ENCODE peak calls at places on chromosomes 5 and 9, in ten cellular contexts. X is GM03348; Q is GM12865; I is naive B cell; Z is neural crest cell; H is NCI-H1092 treated with DMSO at 0.1 percent for 48 hours; B is AG10803; F is omental fat pad; Y is mesenteric fat pad; V is activated CD8-positive, alpha-beta T cell treated with anti-CD3 and anti-CD28 coated beads, Interleukin-2, amount 10 ng/mL, durations not matched to agents 7 days and 5 days. L is an unnamed sample.

GRCh38 chr5:106454651-106455415 is 1215.9 kb downstream of the EFNA5 start:
- DNase-seq in X (no peak), Q (peak; percentile 47), I (no peak), Z (peak; percentile 11), H (no peak), B (peak; percentile 1), F (no peak), Y (no peak), V (no peak), L (peak; percentile 1)

GRCh38 chr5:129125819-129126218 is 31.3 kb downstream of the ISOC1 start:
- DNase-seq in X (no peak), Q (peak; percentile 56), I (no peak), Z (no peak), H (no peak), B (no peak), F (no peak), Y (no peak), V (no peak), L (no peak)

GRCh38 chr9:134943411-134943810 is 25.7 kb upstream of the FCN1 start:
- DNase-seq in X (no peak), Q (no peak), I (no peak), Z (no peak), H (no peak), B (no peak), F (no peak), Y (no peak), V (no peak), L (no peak)

GRCh38 chr9:124894741-124895170 is 32.8 kb downstream of the ARPC5L start:
- DNase-seq in X (peak; percentile 46), Q (peak; percentile 71), I (peak; percentile 20), Z (no peak), H (no peak), B (peak; percentile 50), F (no peak), Y (no peak), V (peak; percentile 69), L (no peak)

GRCh38 chr9:88776717-88777497 is 214.4 kb upstream of the S1PR3 start:
- DNase-seq in X (peak; percentile 74), Q (no peak), I (peak; percentile 20), Z (no peak), H (no peak), B (peak; percentile 87), F (no peak), Y (no peak), V (no peak), L (no peak)

GRCh38 chr5:148833925-148834324 is 7.5 kb downstream of the ADRB2 start:
- DNase-seq in X (no peak), Q (peak; percentile 32), I (no peak), Z (no peak), H (no peak), B (no peak), F (no peak), Y (no peak), V (no peak), L (no peak)

GRCh38 chr5:1310118-1310517 is 15.2 kb upstream of the TERT start:
- DNase-seq in X (no peak), Q (no peak), I (no peak), Z (no peak), H (no peak), B (no peak), F (no peak), Y (peak; percentile 47), V (no peak), L (no peak)

GRCh38 chr9:111099199-111100005 is 61.1 kb upstream of the LPAR1 start:
- DNase-seq in X (no peak), Q (no peak), I (no peak), Z (no peak), H (no peak), B (no peak), F (no peak), Y (no peak), V (no peak), L (no peak)

GRCh38 chr5:73812962-73813588 is 187.1 kb downstream of the ARHGEF28 start:
- DNase-seq in X (no peak), Q (no peak), I (no peak), Z (no peak), H (no peak), B (no peak), F (no peak), Y (no peak), V (no peak), L (no peak)

GRCh38 chr9:116175616-116176015 is 22.0 kb downstream of the PAPPA start:
- DNase-seq in X (no peak), Q (no peak), I (no peak), Z (no peak), H (no peak), B (no peak), F (no peak), Y (no peak), V (no peak), L (no peak)

GRCh38 chr9:132201780-132202703 is 40.2 kb downstream of the NTNG2 start:
- DNase-seq in X (no peak), Q (no peak), I (no peak), Z (no peak), H (peak; percentile 85), B (no peak), F (no peak), Y (no peak), V (no peak), L (peak; percentile 59)

GRCh38 chr5:73419414-73420390 is 28.9 kb downstream of the FOXD1 start:
- DNase-seq in X (peak; percentile 79), Q (no peak), I (no peak), Z (peak; percentile 36), H (peak; percentile 49), B (peak; percentile 81), F (no peak), Y (no peak), V (no peak), L (no peak)

GRCh38 chr5:135651156-135651555 is 72.4 kb upstream of the CXCL14 start:
- DNase-seq in X (no peak), Q (no peak), I (no peak), Z (no peak), H (no peak), B (no peak), F (no peak), Y (no peak), V (no peak), L (no peak)

GRCh38 chr9:92807757-92808725 is 43.4 kb upstream of the BICD2 start:
- DNase-seq in X (no peak), Q (no peak), I (peak; percentile 24), Z (no peak), H (peak; percentile 19), B (no peak), F (no peak), Y (no peak), V (no peak), L (no peak)

GRCh38 chr9:806285-807156 is 35.0 kb upstream of the DMRT1 start:
- DNase-seq in X (peak; percentile 80), Q (peak; percentile 39), I (peak; percentile 2), Z (peak; percentile 5), H (peak; percentile 3), B (peak; percentile 43), F (no peak), Y (no peak), V (peak; percentile 26), L (peak; percentile 49)

GRCh38 chr9:112754578-112754977 is 4.0 kb downstream of the SNX30 start:
- DNase-seq in X (peak; percentile 64), Q (peak; percentile 44), I (no peak), Z (no peak), H (no peak), B (peak; percentile 64), F (no peak), Y (no peak), V (peak; percentile 80), L (no peak)

GRCh38 chr5:80701597-80701996 is 46.8 kb upstream of the DHFR start:
- DNase-seq in X (no peak), Q (no peak), I (no peak), Z (no peak), H (no peak), B (no peak), F (no peak), Y (no peak), V (no peak), L (no peak)

GRCh38 chr9:126397056-126397455 is 70.4 kb downstream of the MVB12B start:
- DNase-seq in X (no peak), Q (peak; percentile 85), I (peak; percentile 31), Z (no peak), H (no peak), B (no peak), F (no peak), Y (no peak), V (peak; percentile 89), L (no peak)

GRCh38 chr5:91301459-91301858 is 81.7 kb downstream of the ARRDC3 start:
- DNase-seq in X (peak; percentile 63), Q (no peak), I (no peak), Z (no peak), H (no peak), B (peak; percentile 91), F (no peak), Y (no peak), V (no peak), L (no peak)

GRCh38 chr5:172862165-172862801 is 28.2 kb downstream of the ERGIC1 start:
- DNase-seq in X (no peak), Q (no peak), I (no peak), Z (no peak), H (no peak), B (no peak), F (no peak), Y (no peak), V (no peak), L (no peak)

L was measured in HuH-7.